ENCODE peak calls at places on chromosome 5, in eight cellular contexts. M is adrenal gland, U is lower lobe of right lung, B is Peyer's patch, W is fibroblast of lung, X is body of pancreas, A is prostate gland, O is stomach. Y is an unnamed sample.

GRCh38 chr5:40477856-40478546 is 201.7 kb upstream of the PTGER4 start:
- DNase-seq in M (no peak), U (no peak), B (no peak), W (peak; percentile 33), X (no peak), A (peak; percentile 11), O (no peak), Y (no peak)

GRCh38 chr5:149667084-149667826 is 62.9 kb upstream of the PPARGC1B start:
- DNase-seq in M (peak; percentile 58), U (no peak), B (no peak), W (peak; percentile 29), X (no peak), A (no peak), O (no peak), Y (peak; percentile 84)

GRCh38 chr5:1750469-1750868 is 49.2 kb downstream of the MRPL36 start:
- DNase-seq in M (no peak), U (peak; percentile 13), B (no peak), W (no peak), X (no peak), A (no peak), O (peak; percentile 17), Y (no peak)

GRCh38 chr5:102528600-102528999 is 29.8 kb upstream of the SLCO6A1 start:
- DNase-seq in M (no peak), U (no peak), B (no peak), W (no peak), X (no peak), A (no peak), O (no peak), Y (no peak)

GRCh38 chr5:176680226-176680563 is 32.9 kb downstream of the TSPAN17 start:
- DNase-seq in M (no peak), U (no peak), B (no peak), W (no peak), X (no peak), A (no peak), O (no peak), Y (no peak)

GRCh38 chr5:90557391-90557790 is 1.2 kb upstream of the ADGRV1 start:
- DNase-seq in M (no peak), U (no peak), B (no peak), W (no peak), X (no peak), A (no peak), O (no peak), Y (peak; percentile 4)

GRCh38 chr5:146447734-146448380 is 724 bp downstream of the TCERG1 start:
- DNase-seq in M (no peak), U (peak; percentile 65), B (no peak), W (peak; percentile 42), X (peak; percentile 23), A (no peak), O (no peak), Y (peak; percentile 63)

GRCh38 chr5:117473075-117473595 is 898.5 kb upstream of the SEMA6A start:
- DNase-seq in M (no peak), U (no peak), B (no peak), W (no peak), X (no peak), A (no peak), O (no peak), Y (no peak)

GRCh38 chr5:84249918-84250635 is 134.6 kb downstream of the EDIL3 start:
- DNase-seq in M (no peak), U (no peak), B (no peak), W (peak; percentile 48), X (no peak), A (no peak), O (no peak), Y (no peak)

GRCh38 chr5:27845248-27845647 is 806.9 kb upstream of the CDH9 start:
- DNase-seq in M (no peak), U (no peak), B (no peak), W (no peak), X (no peak), A (no peak), O (no peak), Y (no peak)

GRCh38 chr5:170638454-170639220 is 134.8 kb downstream of the KCNIP1 start:
- DNase-seq in M (peak; percentile 83), U (no peak), B (no peak), W (peak; percentile 20), X (peak; percentile 55), A (peak; percentile 47), O (peak; percentile 74), Y (peak; percentile 58)

GRCh38 chr5:37495210-37495609 is 116.1 kb downstream of the WDR70 start:
- DNase-seq in M (no peak), U (no peak), B (no peak), W (peak; percentile 49), X (no peak), A (no peak), O (no peak), Y (no peak)

GRCh38 chr5:135534609-135535419 is 950 bp downstream of the NEUROG1 start:
- DNase-seq in M (no peak), U (no peak), B (no peak), W (no peak), X (no peak), A (no peak), O (no peak), Y (no peak)

GRCh38 chr5:111278824-111279504 is 54.8 kb downstream of the CAMK4 start:
- DNase-seq in M (peak; percentile 83), U (peak; percentile 71), B (peak; percentile 70), W (peak; percentile 40), X (peak; percentile 60), A (peak; percentile 46), O (peak; percentile 68), Y (peak; percentile 48)

GRCh38 chr5:5103249-5103648 is 36.9 kb upstream of the ADAMTS16 start:
- DNase-seq in M (no peak), U (no peak), B (no peak), W (no peak), X (no peak), A (no peak), O (no peak), Y (no peak)

GRCh38 chr5:180787711-180788431 is 14.7 kb downstream of the MGAT1 start:
- DNase-seq in M (no peak), U (no peak), B (peak; percentile 47), W (no peak), X (no peak), A (no peak), O (no peak), Y (no peak)

GRCh38 chr5:72018158-72018803 is 89.0 kb upstream of the MAP1B start:
- DNase-seq in M (peak; percentile 78), U (peak; percentile 47), B (peak; percentile 68), W (peak; percentile 66), X (peak; percentile 62), A (no peak), O (peak; percentile 62), Y (peak; percentile 76)

GRCh38 chr5:146130440-146131045 is 25.2 kb upstream of the PLAC8L1 start:
- DNase-seq in M (no peak), U (no peak), B (no peak), W (peak; percentile 65), X (no peak), A (no peak), O (no peak), Y (peak; percentile 10)

GRCh38 chr5:69367697-69368279 is 1.5 kb downstream of the AK6 start:
- DNase-seq in M (no peak), U (no peak), B (no peak), W (no peak), X (no peak), A (no peak), O (no peak), Y (no peak)

GRCh38 chr5:1507457-1507856 is 16.3 kb downstream of the LPCAT1 start:
- DNase-seq in M (no peak), U (peak; percentile 78), B (peak; percentile 26), W (no peak), X (no peak), A (no peak), O (no peak), Y (no peak)

GRCh38 chr5:88667187-88668141 is 215.5 kb downstream of the MEF2C start:
- DNase-seq in M (no peak), U (no peak), B (no peak), W (no peak), X (no peak), A (no peak), O (no peak), Y (no peak)

GRCh38 chr5:19264821-19265220 is 723.2 kb downstream of the CDH18 start:
- DNase-seq in M (no peak), U (no peak), B (no peak), W (no peak), X (no peak), A (no peak), O (no peak), Y (no peak)

GRCh38 chr5:35373196-35373696 is 143.0 kb upstream of the PRLR start:
- DNase-seq in M (no peak), U (no peak), B (no peak), W (no peak), X (no peak), A (peak; percentile 16), O (no peak), Y (no peak)

GRCh38 chr5:107542428-107542827 is 128.3 kb downstream of the EFNA5 start:
- DNase-seq in M (peak; percentile 95), U (peak; percentile 73), B (no peak), W (peak; percentile 90), X (peak; percentile 94), A (peak; percentile 65), O (peak; percentile 92), Y (peak; percentile 85)

GRCh38 chr5:57834829-57835554 is 352.4 kb upstream of the ACTBL2 start:
- DNase-seq in M (no peak), U (no peak), B (no peak), W (peak; percentile 53), X (no peak), A (peak; percentile 35), O (no peak), Y (no peak)

GRCh38 chr5:149127394-149127955 is 13.8 kb upstream of the ABLIM3 start:
- DNase-seq in M (no peak), U (no peak), B (no peak), W (no peak), X (no peak), A (no peak), O (no peak), Y (no peak)

GRCh38 chr5:137344723-137345322 is 154.3 kb downstream of the SPOCK1 start:
- DNase-seq in M (peak; percentile 86), U (no peak), B (no peak), W (peak; percentile 24), X (peak; percentile 49), A (peak; percentile 33), O (peak; percentile 40), Y (peak; percentile 31)

GRCh38 chr5:73234156-73234555 is 61.2 kb downstream of the TMEM174 start:
- DNase-seq in M (no peak), U (no peak), B (no peak), W (no peak), X (no peak), A (no peak), O (no peak), Y (no peak)
- H3K4me3 ChIP-seq in M (no peak overlapping the region), U (peak overlapping the region; percentile 46), B (peak overlapping the region; percentile 48), W (no peak overlapping the region), X (no peak overlapping the region), A (no peak overlapping the region), O (peak overlapping the region; percentile 43), Y (no peak overlapping the region)

GRCh38 chr5:168694289-168694688 is 115.1 kb upstream of the PANK3 start:
- DNase-seq in M (no peak), U (no peak), B (no peak), W (no peak), X (no peak), A (no peak), O (no peak), Y (no peak)
- H3K36me3 ChIP-seq in M (no peaks in the 10 kb centered on the region), U (peaks cover 5% of the 10 kb centered on the region), B (no peaks in the 10 kb centered on the region), W (no peaks in the 10 kb centered on the region), X (no peaks in the 10 kb centered on the region), A (no peaks in the 10 kb centered on the region), O (no peaks in the 10 kb centered on the region), Y (no peaks in the 10 kb centered on the region)

GRCh38 chr5:67310169-67310568 is 113.6 kb upstream of the CD180 start:
- DNase-seq in M (no peak), U (no peak), B (no peak), W (no peak), X (no peak), A (no peak), O (no peak), Y (no peak)
- H3K27ac ChIP-seq in M (no peak overlapping the region), U (no peak overlapping the region), B (no peak overlapping the region), W (no peak overlapping the region), X (no peak overlapping the region), A (no peak overlapping the region), O (no peak overlapping the region), Y (no peak overlapping the region)

GRCh38 chr5:109180668-109181067 is 229.1 kb downstream of the PJA2 start:
- DNase-seq in M (no peak), U (no peak), B (no peak), W (no peak), X (no peak), A (no peak), O (no peak), Y (no peak)
- H3K4me3 ChIP-seq in M (no peak overlapping the region), U (no peak overlapping the region), B (no peak overlapping the region), W (no peak overlapping the region), X (no peak overlapping the region), A (no peak overlapping the region), O (no peak overlapping the region), Y (no peak overlapping the region)

Y was measured in small intestine.